ENCODE peak calls at places on chromosomes 16 and 17, in ten cellular contexts. One of them, this sample, is unnamed.

GRCh38 chr17:18045691-18046090 is 6.5 kb downstream of the GID4 start:
- DNase-seq in tibial nerve: no peak
- DNase-seq in left lung: no peak
- DNase-seq in stomach: no peak
- DNase-seq in esophagus squamous epithelium: no peak
- DNase-seq in hepatocyte: no peak
- DNase-seq in mammary epithelial cell: no peak
- DNase-seq in ovary: no peak
- DNase-seq in prostate gland: no peak
- DNase-seq in spleen: no peak
- DNase-seq in this sample: no peak

GRCh38 chr17:57091186-57091618 is 6.2 kb downstream of the AKAP1 start:
- DNase-seq in tibial nerve: no peak
- DNase-seq in left lung: no peak
- DNase-seq in stomach: peak; percentile 75
- DNase-seq in esophagus squamous epithelium: no peak
- DNase-seq in hepatocyte: no peak
- DNase-seq in mammary epithelial cell: no peak
- DNase-seq in ovary: no peak
- DNase-seq in prostate gland: peak; percentile 57
- DNase-seq in spleen: no peak
- DNase-seq in this sample: peak; percentile 76

GRCh38 chr17:36188891-36189306 is 7.7 kb downstream of the CCL3L1 start:
- DNase-seq in tibial nerve: no peak
- DNase-seq in left lung: no peak
- DNase-seq in stomach: no peak
- DNase-seq in esophagus squamous epithelium: no peak
- DNase-seq in hepatocyte: no peak
- DNase-seq in mammary epithelial cell: no peak
- DNase-seq in ovary: no peak
- DNase-seq in prostate gland: no peak
- DNase-seq in spleen: peak; percentile 85
- DNase-seq in this sample: no peak

GRCh38 chr17:6556121-6557039 is at the start of gene PITPNM3:
- DNase-seq in tibial nerve: no peak
- DNase-seq in left lung: peak; percentile 86
- DNase-seq in stomach: peak; percentile 40
- DNase-seq in esophagus squamous epithelium: no peak
- DNase-seq in hepatocyte: peak; percentile 54
- DNase-seq in mammary epithelial cell: peak; percentile 33
- DNase-seq in ovary: peak; percentile 61
- DNase-seq in prostate gland: no peak
- DNase-seq in spleen: peak; percentile 72
- DNase-seq in this sample: peak; percentile 26

GRCh38 chr16:7921360-7921759 is 588.7 kb downstream of the RBFOX1 start:
- DNase-seq in tibial nerve: no peak
- DNase-seq in left lung: no peak
- DNase-seq in stomach: no peak
- DNase-seq in esophagus squamous epithelium: no peak
- DNase-seq in hepatocyte: peak; percentile 48
- DNase-seq in mammary epithelial cell: no peak
- DNase-seq in ovary: no peak
- DNase-seq in prostate gland: no peak
- DNase-seq in spleen: no peak
- DNase-seq in this sample: no peak

GRCh38 chr17:32772453-32773025 is 104.4 kb downstream of the MYO1D start:
- DNase-seq in tibial nerve: no peak
- DNase-seq in left lung: no peak
- DNase-seq in stomach: no peak
- DNase-seq in esophagus squamous epithelium: no peak
- DNase-seq in hepatocyte: no peak
- DNase-seq in mammary epithelial cell: peak; percentile 2
- DNase-seq in ovary: no peak
- DNase-seq in prostate gland: no peak
- DNase-seq in spleen: no peak
- DNase-seq in this sample: no peak

GRCh38 chr16:81616321-81617020 is 162.6 kb upstream of the PLCG2 start:
- DNase-seq in tibial nerve: peak; percentile 29
- DNase-seq in left lung: peak; percentile 91
- DNase-seq in stomach: peak; percentile 73
- DNase-seq in esophagus squamous epithelium: peak; percentile 16
- DNase-seq in hepatocyte: peak; percentile 76
- DNase-seq in mammary epithelial cell: no peak
- DNase-seq in ovary: peak; percentile 42
- DNase-seq in prostate gland: peak; percentile 71
- DNase-seq in spleen: peak; percentile 95
- DNase-seq in this sample: peak; percentile 60

GRCh38 chr17:65495255-65496060 is 66.0 kb downstream of the AXIN2 start:
- DNase-seq in tibial nerve: no peak
- DNase-seq in left lung: no peak
- DNase-seq in stomach: no peak
- DNase-seq in esophagus squamous epithelium: no peak
- DNase-seq in hepatocyte: peak; percentile 42
- DNase-seq in mammary epithelial cell: no peak
- DNase-seq in ovary: no peak
- DNase-seq in prostate gland: no peak
- DNase-seq in spleen: no peak
- DNase-seq in this sample: no peak

GRCh38 chr16:67514382-67514828 is 14.2 kb upstream of the RIPOR1 start:
- DNase-seq in tibial nerve: peak; percentile 90
- DNase-seq in left lung: no peak
- DNase-seq in stomach: peak; percentile 86
- DNase-seq in esophagus squamous epithelium: peak; percentile 45
- DNase-seq in hepatocyte: peak; percentile 90
- DNase-seq in mammary epithelial cell: peak; percentile 75
- DNase-seq in ovary: peak; percentile 86
- DNase-seq in prostate gland: peak; percentile 64
- DNase-seq in spleen: peak; percentile 89
- DNase-seq in this sample: peak; percentile 85

GRCh38 chr16:86306046-86306644 is 204.2 kb upstream of the FOXF1 start:
- DNase-seq in tibial nerve: no peak
- DNase-seq in left lung: no peak
- DNase-seq in stomach: no peak
- DNase-seq in esophagus squamous epithelium: no peak
- DNase-seq in hepatocyte: no peak
- DNase-seq in mammary epithelial cell: no peak
- DNase-seq in ovary: no peak
- DNase-seq in prostate gland: no peak
- DNase-seq in spleen: no peak
- DNase-seq in this sample: no peak

GRCh38 chr17:40014375-40014980 is 762 bp upstream of the CSF3 start:
- DNase-seq in tibial nerve: no peak
- DNase-seq in left lung: peak; percentile 11
- DNase-seq in stomach: no peak
- DNase-seq in esophagus squamous epithelium: no peak
- DNase-seq in hepatocyte: no peak
- DNase-seq in mammary epithelial cell: no peak
- DNase-seq in ovary: peak; percentile 76
- DNase-seq in prostate gland: no peak
- DNase-seq in spleen: no peak
- DNase-seq in this sample: peak; percentile 40

GRCh38 chr16:50458694-50459271 is 89.4 kb upstream of the NKD1 start:
- DNase-seq in tibial nerve: no peak
- DNase-seq in left lung: no peak
- DNase-seq in stomach: no peak
- DNase-seq in esophagus squamous epithelium: no peak
- DNase-seq in hepatocyte: no peak
- DNase-seq in mammary epithelial cell: no peak
- DNase-seq in ovary: no peak
- DNase-seq in prostate gland: no peak
- DNase-seq in spleen: no peak
- DNase-seq in this sample: no peak

GRCh38 chr17:76092526-76093413 is 10.8 kb downstream of the EXOC7 start:
- DNase-seq in tibial nerve: no peak
- DNase-seq in left lung: peak; percentile 61
- DNase-seq in stomach: no peak
- DNase-seq in esophagus squamous epithelium: no peak
- DNase-seq in hepatocyte: no peak
- DNase-seq in mammary epithelial cell: no peak
- DNase-seq in ovary: no peak
- DNase-seq in prostate gland: no peak
- DNase-seq in spleen: peak; percentile 18
- DNase-seq in this sample: no peak

GRCh38 chr16:69003500-69003899 is 102.0 kb upstream of the HAS3 start:
- DNase-seq in tibial nerve: no peak
- DNase-seq in left lung: no peak
- DNase-seq in stomach: no peak
- DNase-seq in esophagus squamous epithelium: no peak
- DNase-seq in hepatocyte: no peak
- DNase-seq in mammary epithelial cell: no peak
- DNase-seq in ovary: no peak
- DNase-seq in prostate gland: no peak
- DNase-seq in spleen: no peak
- DNase-seq in this sample: no peak

GRCh38 chr17:2892305-2892971 is 96.2 kb downstream of the RAP1GAP2 start:
- DNase-seq in tibial nerve: no peak
- DNase-seq in left lung: peak; percentile 14
- DNase-seq in stomach: peak; percentile 74
- DNase-seq in esophagus squamous epithelium: no peak
- DNase-seq in hepatocyte: peak; percentile 85
- DNase-seq in mammary epithelial cell: peak; percentile 98
- DNase-seq in ovary: no peak
- DNase-seq in prostate gland: no peak
- DNase-seq in spleen: no peak
- DNase-seq in this sample: peak; percentile 91

GRCh38 chr17:56074366-56074765 is 78.9 kb upstream of the ANKFN1 start:
- DNase-seq in tibial nerve: no peak
- DNase-seq in left lung: no peak
- DNase-seq in stomach: no peak
- DNase-seq in esophagus squamous epithelium: no peak
- DNase-seq in hepatocyte: peak; percentile 1
- DNase-seq in mammary epithelial cell: no peak
- DNase-seq in ovary: no peak
- DNase-seq in prostate gland: no peak
- DNase-seq in spleen: no peak
- DNase-seq in this sample: no peak

GRCh38 chr16:57540906-57541753 is 1.3 kb upstream of the ADGRG5 start:
- DNase-seq in tibial nerve: no peak
- DNase-seq in left lung: no peak
- DNase-seq in stomach: peak; percentile 25
- DNase-seq in esophagus squamous epithelium: no peak
- DNase-seq in hepatocyte: no peak
- DNase-seq in mammary epithelial cell: peak; percentile 49
- DNase-seq in ovary: no peak
- DNase-seq in prostate gland: no peak
- DNase-seq in spleen: peak; percentile 71
- DNase-seq in this sample: no peak

GRCh38 chr17:50056217-50056960 is 479 bp downstream of the ITGA3 start:
- DNase-seq in tibial nerve: no peak
- DNase-seq in left lung: peak; percentile 86
- DNase-seq in stomach: peak; percentile 76
- DNase-seq in esophagus squamous epithelium: no peak
- DNase-seq in hepatocyte: peak; percentile 87
- DNase-seq in mammary epithelial cell: peak; percentile 68
- DNase-seq in ovary: peak; percentile 74
- DNase-seq in prostate gland: peak; percentile 74
- DNase-seq in spleen: peak; percentile 87
- DNase-seq in this sample: peak; percentile 84

GRCh38 chr17:37488009-37488604 is 1.6 kb upstream of the DUSP14 start:
- DNase-seq in tibial nerve: no peak
- DNase-seq in left lung: no peak
- DNase-seq in stomach: no peak
- DNase-seq in esophagus squamous epithelium: no peak
- DNase-seq in hepatocyte: peak; percentile 78
- DNase-seq in mammary epithelial cell: peak; percentile 86
- DNase-seq in ovary: no peak
- DNase-seq in prostate gland: peak; percentile 44
- DNase-seq in spleen: no peak
- DNase-seq in this sample: no peak
- H3K4me1 ChIP-seq in tibial nerve: no peaks in the 10 kb centered on the region
- H3K4me1 ChIP-seq in left lung: peaks cover 34% of the 10 kb centered on the region
- H3K4me1 ChIP-seq in stomach: peaks cover 21% of the 10 kb centered on the region
- H3K4me1 ChIP-seq in esophagus squamous epithelium: peaks cover 26% of the 10 kb centered on the region
- H3K4me1 ChIP-seq in hepatocyte: peaks cover 32% of the 10 kb centered on the region
- H3K4me1 ChIP-seq in mammary epithelial cell: peaks cover 16% of the 10 kb centered on the region
- H3K4me1 ChIP-seq in ovary: peaks cover 4% of the 10 kb centered on the region
- H3K4me1 ChIP-seq in prostate gland: peaks cover 6% of the 10 kb centered on the region
- H3K4me1 ChIP-seq in spleen: peaks cover 32% of the 10 kb centered on the region
- H3K4me1 ChIP-seq in this sample: peaks cover 22% of the 10 kb centered on the region

GRCh38 chr16:53099318-53100130 is 44.7 kb downstream of the CHD9 start:
- DNase-seq in tibial nerve: peak; percentile 70
- DNase-seq in left lung: peak; percentile 96
- DNase-seq in stomach: peak; percentile 91
- DNase-seq in esophagus squamous epithelium: peak; percentile 55
- DNase-seq in hepatocyte: peak; percentile 94
- DNase-seq in mammary epithelial cell: peak; percentile 98
- DNase-seq in ovary: peak; percentile 91
- DNase-seq in prostate gland: peak; percentile 96
- DNase-seq in spleen: peak; percentile 91
- DNase-seq in this sample: peak; percentile 98
- TF ChIP-seq CTCF in tibial nerve: no peak
- TF ChIP-seq CTCF in left lung: no peak
- TF ChIP-seq CTCF in stomach: no peak
- TF ChIP-seq CTCF in esophagus squamous epithelium: no peak
- TF ChIP-seq CTCF in hepatocyte: no peak
- TF ChIP-seq CTCF in mammary epithelial cell: no peak
- TF ChIP-seq CTCF in ovary: no peak
- TF ChIP-seq CTCF in prostate gland: no peak
- TF ChIP-seq CTCF in spleen: no peak
- TF ChIP-seq CTCF in this sample: no peak

GRCh38 chr16:2513405-2514332 is at the start of gene ATP6V0C:
- DNase-seq in tibial nerve: peak; percentile 93
- DNase-seq in left lung: peak; percentile 97
- DNase-seq in stomach: peak; percentile 97
- DNase-seq in esophagus squamous epithelium: peak; percentile 77
- DNase-seq in hepatocyte: peak; percentile 98
- DNase-seq in mammary epithelial cell: peak; percentile 89
- DNase-seq in ovary: peak; percentile 92
- DNase-seq in prostate gland: peak; percentile 92
- DNase-seq in spleen: peak; percentile 97
- DNase-seq in this sample: peak; percentile 98
- H3K4me1 ChIP-seq in tibial nerve: no peaks in the 10 kb centered on the region
- H3K4me1 ChIP-seq in left lung: peaks cover 86% of the 10 kb centered on the region
- H3K4me1 ChIP-seq in stomach: peaks cover 56% of the 10 kb centered on the region
- H3K4me1 ChIP-seq in esophagus squamous epithelium: peaks cover 48% of the 10 kb centered on the region
- H3K4me1 ChIP-seq in hepatocyte: peaks cover 29% of the 10 kb centered on the region
- H3K4me1 ChIP-seq in mammary epithelial cell: peaks cover 37% of the 10 kb centered on the region
- H3K4me1 ChIP-seq in ovary: peaks cover 23% of the 10 kb centered on the region
- H3K4me1 ChIP-seq in prostate gland: peaks cover 22% of the 10 kb centered on the region
- H3K4me1 ChIP-seq in spleen: peaks cover 84% of the 10 kb centered on the region
- H3K4me1 ChIP-seq in this sample: peaks cover 54% of the 10 kb centered on the region

DNA sequence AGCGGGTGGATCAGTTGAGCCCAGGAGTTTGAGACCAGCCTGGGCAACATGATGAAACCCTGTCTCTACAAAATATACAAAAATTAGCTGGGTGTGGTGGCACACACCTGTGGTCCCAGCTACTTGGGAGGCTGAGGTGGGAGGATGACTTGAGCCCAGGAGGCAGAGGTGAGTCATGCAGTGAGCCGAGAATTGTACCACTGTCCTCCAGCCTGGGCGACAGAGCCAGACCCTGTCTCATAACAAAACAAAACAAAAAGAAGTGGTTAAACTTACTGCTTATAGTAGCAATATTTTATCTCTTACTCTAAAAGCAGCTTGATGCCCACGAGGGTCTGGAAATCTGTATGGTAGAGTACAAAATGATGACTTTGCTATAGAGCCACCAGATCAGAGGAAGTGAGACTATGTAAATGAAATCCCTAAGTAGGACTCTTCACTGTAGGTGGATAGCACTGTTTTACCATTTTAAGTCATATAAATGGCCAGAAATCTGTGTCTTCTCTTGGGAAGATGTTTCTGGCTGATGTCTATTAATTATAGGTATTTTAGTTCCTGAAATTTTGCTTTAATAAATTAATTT is 60.4 kb upstream of the MRC2 start:
- DNase-seq in tibial nerve: no peak
- DNase-seq in left lung: no peak
- DNase-seq in stomach: no peak
- DNase-seq in esophagus squamous epithelium: no peak
- DNase-seq in hepatocyte: no peak
- DNase-seq in mammary epithelial cell: no peak
- DNase-seq in ovary: no peak
- DNase-seq in prostate gland: no peak
- DNase-seq in spleen: no peak
- DNase-seq in this sample: no peak
- TF ChIP-seq CTCF in tibial nerve: no peak
- TF ChIP-seq CTCF in left lung: no peak
- TF ChIP-seq CTCF in stomach: no peak
- TF ChIP-seq CTCF in esophagus squamous epithelium: no peak
- TF ChIP-seq CTCF in hepatocyte: no peak
- TF ChIP-seq CTCF in mammary epithelial cell: no peak
- TF ChIP-seq CTCF in ovary: no peak
- TF ChIP-seq CTCF in prostate gland: no peak
- TF ChIP-seq CTCF in spleen: no peak
- TF ChIP-seq CTCF in this sample: no peak

This sample was measured in body of pancreas.